ENCODE peak calls at places on chromosomes 6 and 20, in four cellular contexts. H, F, O and B are unnamed samples.
A peak's percentile ranks its signal among the peaks of the same experiment; 100 is the strongest.

GRCh38 chr6:90025418-90026089 is 131.3 kb downstream of the GJA10 start:
- DNase-seq in H (no peak), F (peak; percentile 81), O (no peak), B (no peak)

GRCh38 chr6:130134594-130134993 is 88.2 kb downstream of the SAMD3 start:
- DNase-seq in H (no peak), F (no peak), O (no peak), B (no peak)

GRCh38 chr6:159094444-159095252 is 49.9 kb upstream of the TAGAP start:
- DNase-seq in H (no peak), F (no peak), O (no peak), B (no peak)

GRCh38 chr6:46914279-46914810 is 7.4 kb downstream of the ADGRF5 start:
- DNase-seq in H (peak; percentile 70), F (no peak), O (no peak), B (no peak)

GRCh38 chr20:62087227-62087626 is 21.5 kb upstream of the TAF4 start:
- DNase-seq in H (peak; percentile 24), F (no peak), O (no peak), B (no peak)

GRCh38 chr20:956330-956951 is 40.3 kb upstream of the ANGPT4 start:
- DNase-seq in H (peak; percentile 91), F (peak; percentile 60), O (no peak), B (peak; percentile 79)

GRCh38 chr6:36826520-36827227 is 12.6 kb downstream of the CPNE5 start:
- DNase-seq in H (no peak), F (no peak), O (no peak), B (no peak)

GRCh38 chr20:38195521-38195920 is 30.5 kb upstream of the TGM2 start:
- DNase-seq in H (no peak), F (no peak), O (no peak), B (no peak)

GRCh38 chr20:10779911-10780310 is 106.1 kb upstream of the JAG1 start:
- DNase-seq in H (no peak), F (no peak), O (no peak), B (no peak)

GRCh38 chr20:63043348-63044203 is 36.8 kb upstream of the BHLHE23 start:
- DNase-seq in H (no peak), F (no peak), O (no peak), B (no peak)

GRCh38 chr6:46684771-46685170 is 2.9 kb upstream of the TDRD6 start:
- DNase-seq in H (no peak), F (peak; percentile 14), O (no peak), B (no peak)

GRCh38 chr20:57619053-57619831 is 984 bp downstream of the ZBP1 start:
- DNase-seq in H (no peak), F (no peak), O (no peak), B (no peak)

GRCh38 chr6:49551126-49551865 is 828 bp downstream of the C6orf141 start:
- DNase-seq in H (peak; percentile 90), F (peak; percentile 27), O (no peak), B (no peak)

GRCh38 chr6:97790926-97791590 is 508.0 kb upstream of the MMS22L start:
- DNase-seq in H (no peak), F (no peak), O (no peak), B (no peak)

GRCh38 chr20:17992224-17992637 is 23.4 kb downstream of the MGME1 start:
- DNase-seq in H (no peak), F (no peak), O (no peak), B (no peak)

GRCh38 chr6:166417285-166417691 is 34.5 kb upstream of the MPC1 start:
- DNase-seq in H (no peak), F (no peak), O (no peak), B (no peak)

GRCh38 chr6:4790158-4790899 is 14.1 kb downstream of the CDYL start:
- DNase-seq in H (no peak), F (no peak), O (no peak), B (no peak)

GRCh38 chr6:152471459-152472070 is 165.6 kb downstream of the SYNE1 start:
- DNase-seq in H (no peak), F (no peak), O (no peak), B (no peak)

GRCh38 chr6:144327081-144327480 is 41.9 kb downstream of the UTRN start:
- DNase-seq in H (no peak), F (no peak), O (no peak), B (no peak)

GRCh38 chr20:25274481-25274880 is 26.6 kb downstream of the PYGB start:
- DNase-seq in H (no peak), F (no peak), O (no peak), B (no peak)

GRCh38 chr20:50192364-50193168 is 1.9 kb downstream of the CEBPB start:
- DNase-seq in H (peak; percentile 78), F (peak; percentile 72), O (no peak), B (peak; percentile 37)

GRCh38 chr6:126937426-126937825 is 181.0 kb upstream of the RSPO3 start:
- DNase-seq in H (no peak), F (peak; percentile 23), O (no peak), B (no peak)

GRCh38 chr6:157994126-157994795 is 12.6 kb downstream of the SYNJ2 start:
- DNase-seq in H (no peak), F (no peak), O (no peak), B (peak; percentile 29)

GRCh38 chr6:161377116-161377515 is 103.3 kb upstream of the AGPAT4 start:
- DNase-seq in H (no peak), F (no peak), O (no peak), B (no peak)

GRCh38 chr6:130362128-130362527 is 3.7 kb upstream of the TMEM200A start:
- DNase-seq in H (peak; percentile 63), F (peak; percentile 9), O (no peak), B (no peak)

GRCh38 chr6:146026873-146027272 is 2.0 kb upstream of the GRM1 start:
- DNase-seq in H (no peak), F (no peak), O (no peak), B (no peak)

GRCh38 chr6:89278956-89279355 is 36.1 kb downstream of the GABRR2 start:
- DNase-seq in H (no peak), F (no peak), O (no peak), B (no peak)

GRCh38 chr6:46651766-46652165 is 852 bp downstream of the CYP39A1 start:
- DNase-seq in H (no peak), F (peak; percentile 19), O (no peak), B (no peak)

GRCh38 chr6:43395822-43396221 is 26.4 kb upstream of the ZNF318 start:
- DNase-seq in H (no peak), F (no peak), O (no peak), B (no peak)

GRCh38 chr6:157092736-157093135 is 230.6 kb downstream of the TMEM242 start:
- DNase-seq in H (no peak), F (no peak), O (no peak), B (no peak)